ENCODE peak calls at places on chromosomes 12 and 14, in four cellular contexts. One of them, this sample, is unnamed.

GRCh38 chr12:80708535-80709328 is 1.3 kb downstream of the MYF6 start:
- DNase-seq in right atrium auricular region: no peak
- DNase-seq in CD8-positive, alpha-beta T cell: no peak
- DNase-seq in PC-9: no peak
- DNase-seq in this sample: no peak

GRCh38 chr12:2083008-2083407 is 30.2 kb downstream of the CACNA1C start:
- DNase-seq in CD8-positive, alpha-beta T cell: no peak
- DNase-seq in right atrium auricular region: no peak
- DNase-seq in PC-9: no peak
- DNase-seq in this sample: no peak

GRCh38 chr14:50082308-50082742 is 34.0 kb downstream of the VCPKMT start:
- DNase-seq in CD8-positive, alpha-beta T cell: peak; percentile 62
- DNase-seq in PC-9: no peak
- DNase-seq in right atrium auricular region: no peak
- DNase-seq in this sample: peak; percentile 64

GRCh38 chr12:69443916-69444315 is 26.3 kb upstream of the FRS2 start:
- DNase-seq in CD8-positive, alpha-beta T cell: no peak
- DNase-seq in PC-9: no peak
- DNase-seq in right atrium auricular region: no peak
- DNase-seq in this sample: no peak

GRCh38 chr12:69096669-69097364 is 142.6 kb upstream of the CPSF6 start:
- DNase-seq in CD8-positive, alpha-beta T cell: no peak
- DNase-seq in right atrium auricular region: no peak
- DNase-seq in PC-9: no peak
- DNase-seq in this sample: no peak

GRCh38 chr12:131755305-131756113 is 44.6 kb downstream of the SFSWAP start:
- DNase-seq in right atrium auricular region: no peak
- DNase-seq in CD8-positive, alpha-beta T cell: no peak
- DNase-seq in PC-9: peak; percentile 60
- DNase-seq in this sample: no peak

GRCh38 chr14:64734990-64735389 is 30.8 kb downstream of the PLEKHG3 start:
- DNase-seq in PC-9: no peak
- DNase-seq in CD8-positive, alpha-beta T cell: no peak
- DNase-seq in right atrium auricular region: no peak
- DNase-seq in this sample: no peak

GRCh38 chr14:56195727-56196126 is 77.5 kb downstream of the PELI2 start:
- DNase-seq in right atrium auricular region: no peak
- DNase-seq in CD8-positive, alpha-beta T cell: no peak
- DNase-seq in PC-9: no peak
- DNase-seq in this sample: no peak

GRCh38 chr12:43104524-43104923 is 447.5 kb downstream of the ADAMTS20 start:
- DNase-seq in PC-9: no peak
- DNase-seq in CD8-positive, alpha-beta T cell: no peak
- DNase-seq in right atrium auricular region: no peak
- DNase-seq in this sample: no peak

GRCh38 chr14:100708349-100709217 is 18.1 kb upstream of the DLK1 start:
- DNase-seq in right atrium auricular region: no peak
- DNase-seq in CD8-positive, alpha-beta T cell: no peak
- DNase-seq in PC-9: peak; percentile 45
- DNase-seq in this sample: no peak

GRCh38 chr12:51188359-51189051 is 15.6 kb upstream of the TFCP2 start:
- DNase-seq in right atrium auricular region: no peak
- DNase-seq in PC-9: no peak
- DNase-seq in CD8-positive, alpha-beta T cell: no peak
- DNase-seq in this sample: no peak

GRCh38 chr12:58117201-58117600 is 175.8 kb downstream of the ATP23 start:
- DNase-seq in PC-9: no peak
- DNase-seq in right atrium auricular region: no peak
- DNase-seq in CD8-positive, alpha-beta T cell: no peak
- DNase-seq in this sample: no peak

GRCh38 chr12:83954939-83955601 is 957.5 kb downstream of the SLC6A15 start:
- DNase-seq in right atrium auricular region: no peak
- DNase-seq in PC-9: no peak
- DNase-seq in CD8-positive, alpha-beta T cell: no peak
- DNase-seq in this sample: no peak

GRCh38 chr12:39294712-39295111 is 148.2 kb downstream of the KIF21A start:
- DNase-seq in PC-9: no peak
- DNase-seq in right atrium auricular region: no peak
- DNase-seq in CD8-positive, alpha-beta T cell: no peak
- DNase-seq in this sample: no peak

GRCh38 chr12:122835693-122836026 is 403 bp downstream of the HIP1R start:
- DNase-seq in right atrium auricular region: no peak
- DNase-seq in PC-9: no peak
- DNase-seq in CD8-positive, alpha-beta T cell: no peak
- DNase-seq in this sample: no peak

GRCh38 chr14:101761881-101762529 is 496 bp downstream of the PPP2R5C start:
- DNase-seq in CD8-positive, alpha-beta T cell: peak; percentile 27
- DNase-seq in PC-9: peak; percentile 32
- DNase-seq in right atrium auricular region: no peak
- DNase-seq in this sample: peak; percentile 57

GRCh38 chr14:93732524-93732923 is 55.8 kb downstream of the PRIMA1 start:
- DNase-seq in right atrium auricular region: no peak
- DNase-seq in PC-9: no peak
- DNase-seq in CD8-positive, alpha-beta T cell: no peak
- DNase-seq in this sample: no peak

GRCh38 chr12:65561798-65562382 is 262.4 kb upstream of the HMGA2 start:
- DNase-seq in PC-9: no peak
- DNase-seq in right atrium auricular region: no peak
- DNase-seq in CD8-positive, alpha-beta T cell: no peak
- DNase-seq in this sample: no peak

GRCh38 chr12:68832504-68832867 is 24.5 kb downstream of the MDM2 start:
- DNase-seq in CD8-positive, alpha-beta T cell: no peak
- DNase-seq in PC-9: no peak
- DNase-seq in right atrium auricular region: no peak
- DNase-seq in this sample: no peak

GRCh38 chr14:22547309-22547947 is 41.6 kb downstream of the DAD1 start:
- DNase-seq in right atrium auricular region: no peak
- DNase-seq in CD8-positive, alpha-beta T cell: no peak
- DNase-seq in PC-9: no peak
- DNase-seq in this sample: no peak

GRCh38 chr12:39490500-39491276 is 47.8 kb upstream of the KIF21A start:
- DNase-seq in CD8-positive, alpha-beta T cell: no peak
- DNase-seq in PC-9: peak; percentile 74
- DNase-seq in right atrium auricular region: no peak
- DNase-seq in this sample: no peak

GRCh38 chr12:52155048-52155868 is 36.6 kb downstream of the KRT80 start:
- DNase-seq in CD8-positive, alpha-beta T cell: peak; percentile 41
- DNase-seq in PC-9: no peak
- DNase-seq in right atrium auricular region: no peak
- DNase-seq in this sample: peak; percentile 74

GRCh38 chr12:127998936-127999467 is 268.0 kb upstream of the TMEM132C start:
- DNase-seq in right atrium auricular region: no peak
- DNase-seq in CD8-positive, alpha-beta T cell: no peak
- DNase-seq in PC-9: no peak
- DNase-seq in this sample: no peak

GRCh38 chr14:24052656-24053547 is 1.1 kb downstream of the CARMIL3 start:
- DNase-seq in right atrium auricular region: no peak
- DNase-seq in PC-9: no peak
- DNase-seq in CD8-positive, alpha-beta T cell: no peak
- DNase-seq in this sample: no peak

GRCh38 chr12:124928095-124928911 is 13.9 kb upstream of the UBC start:
- DNase-seq in right atrium auricular region: peak; percentile 88
- DNase-seq in CD8-positive, alpha-beta T cell: no peak
- DNase-seq in PC-9: peak; percentile 99
- DNase-seq in this sample: peak; percentile 10

GRCh38 chr12:40681148-40681547 is 11.1 kb upstream of the CNTN1 start:
- DNase-seq in PC-9: no peak
- DNase-seq in CD8-positive, alpha-beta T cell: no peak
- DNase-seq in right atrium auricular region: no peak
- DNase-seq in this sample: no peak

GRCh38 chr14:61561144-61561543 is 134.2 kb upstream of the HIF1A start:
- DNase-seq in CD8-positive, alpha-beta T cell: no peak
- DNase-seq in PC-9: peak; percentile 86
- DNase-seq in right atrium auricular region: no peak
- DNase-seq in this sample: no peak

GRCh38 chr14:32197919-32198318 is 3.9 kb upstream of the RNU6-7 start:
- DNase-seq in PC-9: no peak
- DNase-seq in right atrium auricular region: no peak
- DNase-seq in CD8-positive, alpha-beta T cell: no peak
- DNase-seq in this sample: no peak

GRCh38 chr12:27003421-27004311 is 10.5 kb downstream of the TM7SF3 start:
- DNase-seq in CD8-positive, alpha-beta T cell: no peak
- DNase-seq in PC-9: no peak
- DNase-seq in right atrium auricular region: no peak
- DNase-seq in this sample: no peak

GRCh38 chr14:81637639-81638038 is 104.0 kb upstream of the SEL1L start:
- DNase-seq in CD8-positive, alpha-beta T cell: no peak
- DNase-seq in PC-9: no peak
- DNase-seq in right atrium auricular region: no peak
- DNase-seq in this sample: no peak

GRCh38 chr12:116943419-116944372 is 32.9 kb downstream of the FBXW8 start:
- DNase-seq in CD8-positive, alpha-beta T cell: no peak
- DNase-seq in PC-9: no peak
- DNase-seq in right atrium auricular region: no peak
- DNase-seq in this sample: no peak

GRCh38 chr12:76957306-76957705 is 78.5 kb upstream of the CSRP2 start:
- DNase-seq in CD8-positive, alpha-beta T cell: no peak
- DNase-seq in right atrium auricular region: no peak
- DNase-seq in PC-9: no peak
- DNase-seq in this sample: no peak
- H3K27ac ChIP-seq in CD8-positive, alpha-beta T cell: no peak overlapping the region
- H3K27ac ChIP-seq in right atrium auricular region: no peak overlapping the region
- H3K27ac ChIP-seq in PC-9: no peak overlapping the region
- H3K27ac ChIP-seq in this sample: no peak overlapping the region

GRCh38 chr14:25537846-25538455 is 488.0 kb upstream of the STXBP6 start:
- DNase-seq in CD8-positive, alpha-beta T cell: no peak
- DNase-seq in PC-9: no peak
- DNase-seq in right atrium auricular region: no peak
- DNase-seq in this sample: no peak
- TF ChIP-seq CTCF in CD8-positive, alpha-beta T cell: no peak
- TF ChIP-seq CTCF in PC-9: peak; percentile 66
- TF ChIP-seq CTCF in right atrium auricular region: peak; percentile 27
- TF ChIP-seq CTCF in this sample: no peak

GRCh38 chr14:106208794-106209193 is 682.4 kb downstream of the TMEM121 start:
- DNase-seq in CD8-positive, alpha-beta T cell: no peak
- DNase-seq in PC-9: no peak
- DNase-seq in right atrium auricular region: no peak
- DNase-seq in this sample: no peak
- H3K9me3 ChIP-seq in CD8-positive, alpha-beta T cell: no peaks in the 10 kb centered on the region
- H3K9me3 ChIP-seq in PC-9: no peaks in the 10 kb centered on the region
- H3K9me3 ChIP-seq in right atrium auricular region: no peaks in the 10 kb centered on the region
- H3K9me3 ChIP-seq in this sample: no peaks in the 10 kb centered on the region

DNA sequence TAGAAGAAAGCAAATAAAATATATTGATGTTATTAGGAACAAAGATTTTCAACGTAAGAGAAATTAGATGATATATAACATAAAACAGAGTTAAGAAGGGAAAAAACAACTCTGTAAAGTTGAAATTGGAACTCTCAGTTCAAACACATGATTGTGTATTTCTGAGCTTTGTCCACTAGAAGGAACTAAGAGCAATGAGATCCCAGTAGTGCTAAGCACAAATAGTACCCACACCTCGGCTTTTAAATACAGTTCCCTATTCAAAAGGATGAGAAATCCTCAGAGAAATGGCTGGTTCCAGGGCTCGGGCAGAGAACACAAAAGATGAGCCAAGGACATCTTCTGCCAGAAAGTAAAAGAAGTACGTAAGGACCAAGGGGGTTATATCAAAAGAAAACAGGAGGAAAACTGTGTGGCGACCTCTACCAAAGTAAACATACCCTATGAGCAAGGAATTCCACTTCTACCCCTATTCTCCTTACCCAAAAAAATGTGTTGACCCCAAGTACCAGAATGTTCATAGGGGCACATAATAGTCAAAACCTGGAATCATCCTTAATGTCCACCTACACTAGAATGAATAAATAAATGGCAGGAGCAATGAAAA is 96.6 kb downstream of the SPTSSA start:
- DNase-seq in right atrium auricular region: no peak
- DNase-seq in CD8-positive, alpha-beta T cell: no peak
- DNase-seq in PC-9: no peak
- DNase-seq in this sample: no peak
- H3K27ac ChIP-seq in right atrium auricular region: no peak overlapping the region
- H3K27ac ChIP-seq in CD8-positive, alpha-beta T cell: no peak overlapping the region
- H3K27ac ChIP-seq in PC-9: no peak overlapping the region
- H3K27ac ChIP-seq in this sample: no peak overlapping the region

GRCh38 chr14:37894463-37894862 is 299.0 kb downstream of the TTC6 start:
- DNase-seq in PC-9: no peak
- DNase-seq in right atrium auricular region: no peak
- DNase-seq in CD8-positive, alpha-beta T cell: no peak
- DNase-seq in this sample: no peak

GRCh38 chr14:37889087-37889486 is 293.7 kb downstream of the TTC6 start:
- DNase-seq in PC-9: no peak
- DNase-seq in right atrium auricular region: no peak
- DNase-seq in CD8-positive, alpha-beta T cell: no peak
- DNase-seq in this sample: no peak

GRCh38 chr14:37888234-37888633 is 292.8 kb downstream of the TTC6 start:
- DNase-seq in CD8-positive, alpha-beta T cell: no peak
- DNase-seq in right atrium auricular region: no peak
- DNase-seq in PC-9: no peak
- DNase-seq in this sample: no peak

DNA sequence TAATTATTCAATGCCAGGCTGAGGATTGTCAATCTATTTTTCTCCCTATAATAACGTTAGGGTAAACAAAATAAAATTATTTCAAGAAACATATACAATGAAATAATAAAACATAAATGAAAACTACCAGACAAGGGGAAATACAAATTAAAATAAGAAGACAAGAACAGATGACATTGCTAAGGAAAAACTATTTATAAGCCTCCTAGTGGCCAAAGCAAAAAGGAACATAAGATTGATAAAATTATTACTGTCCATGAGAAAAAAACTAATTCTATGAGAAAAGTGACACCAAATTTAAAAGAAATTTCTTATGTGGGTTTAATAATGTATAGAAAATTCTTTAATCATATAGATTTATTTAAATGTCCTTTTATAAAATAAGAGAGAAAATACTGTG is 294.7 kb downstream of the TTC6 start:
- DNase-seq in CD8-positive, alpha-beta T cell: no peak
- DNase-seq in right atrium auricular region: no peak
- DNase-seq in PC-9: no peak
- DNase-seq in this sample: no peak
- TF ChIP-seq CTCF in CD8-positive, alpha-beta T cell: no peak
- TF ChIP-seq CTCF in right atrium auricular region: peak; percentile 20
- TF ChIP-seq CTCF in PC-9: no peak
- TF ChIP-seq CTCF in this sample: no peak

GRCh38 chr12:129941646-129942045 is 37.8 kb upstream of the TMEM132D start:
- DNase-seq in right atrium auricular region: no peak
- DNase-seq in CD8-positive, alpha-beta T cell: no peak
- DNase-seq in PC-9: no peak
- DNase-seq in this sample: no peak

GRCh38 chr12:129934977-129935376 is 31.2 kb upstream of the TMEM132D start:
- DNase-seq in PC-9: no peak
- DNase-seq in CD8-positive, alpha-beta T cell: no peak
- DNase-seq in right atrium auricular region: no peak
- DNase-seq in this sample: no peak

DNA sequence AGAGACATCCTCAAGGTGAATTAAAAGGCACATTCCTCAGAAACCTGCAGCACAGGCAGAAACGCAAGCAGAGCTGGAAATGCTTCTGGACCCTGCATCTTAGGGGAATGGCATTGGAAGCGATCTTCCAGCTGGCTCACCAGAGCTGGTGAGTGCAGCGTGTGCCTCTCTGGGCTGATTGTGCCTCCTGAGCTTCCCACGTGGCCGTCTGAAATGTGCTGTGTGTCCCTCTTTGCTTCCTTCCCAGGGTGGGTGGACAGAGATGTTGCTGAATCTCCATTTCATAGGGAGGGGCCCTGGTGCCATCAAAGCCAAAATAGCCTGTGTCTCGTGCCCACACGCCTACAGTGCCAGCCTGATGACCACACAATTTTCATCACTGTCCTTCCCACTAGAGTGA is 34.3 kb upstream of the TMEM132D start:
- DNase-seq in PC-9: no peak
- DNase-seq in right atrium auricular region: no peak
- DNase-seq in CD8-positive, alpha-beta T cell: no peak
- DNase-seq in this sample: no peak
- H3K9me3 ChIP-seq in PC-9: no peaks in the 10 kb centered on the region
- H3K9me3 ChIP-seq in right atrium auricular region: no peaks in the 10 kb centered on the region
- H3K9me3 ChIP-seq in CD8-positive, alpha-beta T cell: no peaks in the 10 kb centered on the region
- H3K9me3 ChIP-seq in this sample: no peaks in the 10 kb centered on the region

This sample was measured in CD4-positive, alpha-beta T cell.